ENCODE peak calls at places on chromosomes 1 and 21, in five cellular contexts. E is NCI-H1105 treated with DMSO at 0.1 percent for 48 hours, T is M059J, F is adipocyte, O is H54. W is an unnamed sample.

GRCh38 chr1:31939484-31940329 is 1.5 kb upstream of the PTP4A2 start:
- DNase-seq in E (no peak), T (peak; percentile 94), F (peak; percentile 80), O (peak; percentile 92), W (no peak)

GRCh38 chr1:184146202-184146601 is 94.7 kb downstream of the TSEN15 start:
- DNase-seq in E (no peak), T (no peak), F (no peak), O (no peak), W (no peak)

GRCh38 chr1:94821636-94822305 is 1.6 kb downstream of the SLC44A3 start:
- DNase-seq in E (no peak), T (no peak), F (no peak), O (no peak), W (no peak)

GRCh38 chr1:161139765-161140164 is 7.3 kb upstream of the DEDD start:
- DNase-seq in E (peak; percentile 59), T (peak; percentile 50), F (peak; percentile 79), O (no peak), W (no peak)

GRCh38 chr21:41616063-41616591 is 108.2 kb upstream of the TMPRSS2 start:
- DNase-seq in E (no peak), T (peak; percentile 97), F (peak; percentile 81), O (peak; percentile 38), W (no peak)

GRCh38 chr1:14570514-14570913 is 28.0 kb upstream of the KAZN start:
- DNase-seq in E (no peak), T (peak; percentile 30), F (no peak), O (no peak), W (no peak)

GRCh38 chr1:41915786-41916571 is 2.7 kb downstream of the HIVEP3 start:
- DNase-seq in E (peak; percentile 50), T (peak; percentile 40), F (no peak), O (no peak), W (no peak)

GRCh38 chr1:159188375-159188788 is 16.3 kb upstream of the ACKR1 start:
- DNase-seq in E (peak; percentile 76), T (peak; percentile 58), F (peak; percentile 61), O (no peak), W (peak; percentile 88)

GRCh38 chr21:42289926-42290325 is 25.3 kb downstream of the TFF3 start:
- DNase-seq in E (no peak), T (no peak), F (no peak), O (no peak), W (no peak)

GRCh38 chr1:12001249-12001917 is 17.9 kb upstream of the MIIP start:
- DNase-seq in E (no peak), T (peak; percentile 48), F (peak; percentile 83), O (no peak), W (peak; percentile 67)

GRCh38 chr21:33584455-33584854 is 4.0 kb downstream of the DONSON start:
- DNase-seq in E (no peak), T (no peak), F (no peak), O (no peak), W (no peak)

GRCh38 chr1:53521900-53522552 is 62.8 kb downstream of the DMRTB1 start:
- DNase-seq in E (no peak), T (no peak), F (peak; percentile 42), O (no peak), W (no peak)

GRCh38 chr1:155080250-155081228 is 1.9 kb downstream of the EFNA3 start:
- DNase-seq in E (peak; percentile 93), T (no peak), F (peak; percentile 54), O (no peak), W (peak; percentile 91)

GRCh38 chr1:117559985-117560384 is 45.9 kb upstream of the TENT5C start:
- DNase-seq in E (no peak), T (no peak), F (no peak), O (no peak), W (no peak)

GRCh38 chr1:197614916-197615692 is 160.2 kb downstream of the DENND1B start:
- DNase-seq in E (peak; percentile 45), T (peak; percentile 46), F (peak; percentile 68), O (no peak), W (no peak)

GRCh38 chr1:112956503-112957132 is 622 bp upstream of the SLC16A1 start:
- DNase-seq in E (no peak), T (no peak), F (no peak), O (no peak), W (no peak)

GRCh38 chr1:220514256-220514655 is 13.7 kb upstream of the MARK1 start:
- DNase-seq in E (no peak), T (no peak), F (no peak), O (no peak), W (no peak)

GRCh38 chr1:248714248-248714647 is 11.7 kb upstream of the OR14I1 start:
- DNase-seq in E (no peak), T (no peak), F (no peak), O (no peak), W (no peak)

GRCh38 chr1:93537924-93538323 is 90.0 kb downstream of the FNBP1L start:
- DNase-seq in E (no peak), T (no peak), F (peak; percentile 25), O (no peak), W (no peak)

GRCh38 chr1:70420320-70420719 is 9.3 kb downstream of the CTH start:
- DNase-seq in E (no peak), T (no peak), F (no peak), O (no peak), W (no peak)

GRCh38 chr1:12001996-12002493 is 17.3 kb upstream of the MIIP start:
- DNase-seq in E (no peak), T (peak; percentile 81), F (no peak), O (peak; percentile 65), W (no peak)

GRCh38 chr1:74933500-74933899 is 200.5 kb downstream of the TYW3 start:
- DNase-seq in E (no peak), T (peak; percentile 65), F (peak; percentile 2), O (no peak), W (no peak)

GRCh38 chr21:31283025-31283424 is 61.0 kb downstream of the TIAM1 start:
- DNase-seq in E (peak; percentile 9), T (no peak), F (no peak), O (no peak), W (no peak)

GRCh38 chr1:230797376-230798186 is 50.4 kb downstream of the CAPN9 start:
- DNase-seq in E (no peak), T (peak; percentile 76), F (peak; percentile 92), O (peak; percentile 40), W (peak; percentile 73)

GRCh38 chr1:15328785-15329480 is 80.8 kb upstream of the EFHD2 start:
- DNase-seq in E (no peak), T (peak; percentile 73), F (peak; percentile 28), O (no peak), W (no peak)